ENCODE peak calls at places on chromosome 12, in six cellular contexts. H is mesendoderm, C is IMR-90, N is neuronal stem cell, F is H1, U is trophoblast cell. A is an unnamed sample.

GRCh38 chr12:88650715-88651114 is 70.4 kb upstream of the KITLG start:
- DNase-seq in H (no peak), C (peak; percentile 89), N (no peak), F (no peak), U (no peak), A (peak; percentile 35)

GRCh38 chr12:32454075-32454474 is 54.7 kb downstream of the FGD4 start:
- DNase-seq in H (peak; percentile 95), C (peak; percentile 67), N (peak; percentile 65), F (peak; percentile 27), U (peak; percentile 69), A (peak; percentile 60)

GRCh38 chr12:50105913-50106450 is 2.2 kb downstream of the GPD1 start:
- DNase-seq in H (no peak), C (no peak), N (no peak), F (no peak), U (peak; percentile 54), A (no peak)

GRCh38 chr12:62919827-62920226 is 15.1 kb downstream of the PPM1H start:
- DNase-seq in H (no peak), C (peak; percentile 63), N (no peak), F (no peak), U (no peak), A (no peak)

GRCh38 chr12:110726708-110727369 is 15.9 kb downstream of the PPP1CC start:
- DNase-seq in H (no peak), C (no peak), N (no peak), F (no peak), U (no peak), A (no peak)

GRCh38 chr12:80353254-80353653 is 90.8 kb upstream of the PTPRQ start:
- DNase-seq in H (no peak), C (peak; percentile 22), N (no peak), F (no peak), U (peak; percentile 49), A (peak; percentile 62)

GRCh38 chr12:108363165-108363564 is 24.1 kb upstream of the CMKLR1 start:
- DNase-seq in H (no peak), C (no peak), N (no peak), F (no peak), U (no peak), A (no peak)

GRCh38 chr12:93279849-93280412 is 97.8 kb upstream of the NUDT4 start:
- DNase-seq in H (no peak), C (peak; percentile 37), N (no peak), F (no peak), U (peak; percentile 23), A (no peak)

GRCh38 chr12:53046655-53047220 is 3.1 kb upstream of the TNS2 start:
- DNase-seq in H (peak; percentile 81), C (peak; percentile 86), N (peak; percentile 54), F (no peak), U (peak; percentile 58), A (peak; percentile 94)

GRCh38 chr12:43282106-43282505 is 269.9 kb downstream of the ADAMTS20 start:
- DNase-seq in H (no peak), C (peak; percentile 65), N (no peak), F (no peak), U (no peak), A (peak; percentile 38)

GRCh38 chr12:94187351-94187750 is 39.0 kb downstream of the PLXNC1 start:
- DNase-seq in H (no peak), C (no peak), N (no peak), F (no peak), U (no peak), A (no peak)

GRCh38 chr12:6113691-6114475 is 10.6 kb downstream of the VWF start:
- DNase-seq in H (no peak), C (no peak), N (no peak), F (no peak), U (no peak), A (no peak)

GRCh38 chr12:98373982-98374381 is 141.4 kb upstream of the TMPO start:
- DNase-seq in H (peak; percentile 51), C (no peak), N (no peak), F (no peak), U (no peak), A (no peak)

GRCh38 chr12:65656904-65657351 is 167.4 kb upstream of the HMGA2 start:
- DNase-seq in H (no peak), C (peak; percentile 99), N (no peak), F (no peak), U (no peak), A (peak; percentile 94)

GRCh38 chr12:31833541-31833840 is 104.7 kb upstream of the AMN1 start:
- DNase-seq in H (no peak), C (no peak), N (no peak), F (no peak), U (no peak), A (no peak)

GRCh38 chr12:123238961-123239360 is 5.7 kb downstream of the MTRFR start:
- DNase-seq in H (no peak), C (no peak), N (no peak), F (no peak), U (peak; percentile 80), A (no peak)

GRCh38 chr12:133081408-133081806 is 684 bp downstream of the ZNF140 start:
- DNase-seq in H (peak; percentile 10), C (no peak), N (no peak), F (no peak), U (no peak), A (no peak)

GRCh38 chr12:125683748-125684381 is 618.6 kb downstream of the AACS start:
- DNase-seq in H (peak; percentile 81), C (no peak), N (peak; percentile 72), F (peak; percentile 57), U (peak; percentile 53), A (no peak)

GRCh38 chr12:57540998-57541397 is 6.0 kb downstream of the DCTN2 start:
- DNase-seq in H (no peak), C (no peak), N (no peak), F (no peak), U (no peak), A (no peak)

GRCh38 chr12:4584281-4584680 is 22.3 kb downstream of the DYRK4 start:
- DNase-seq in H (no peak), C (no peak), N (no peak), F (no peak), U (no peak), A (no peak)
- H3K23ac ChIP-seq in H (no peak overlapping the region), C (no peak overlapping the region), N (no peak overlapping the region), F (no peak overlapping the region), U (no peak overlapping the region), A (no peak overlapping the region)

GRCh38 chr12:116524311-116524710 is 34.9 kb upstream of the MAP1LC3B2 start:
- DNase-seq in H (peak; percentile 56), C (no peak), N (no peak), F (no peak), U (no peak), A (no peak)

GRCh38 chr12:116528067-116528466 is 31.1 kb upstream of the MAP1LC3B2 start:
- DNase-seq in H (peak; percentile 88), C (peak; percentile 56), N (no peak), F (no peak), U (no peak), A (no peak)

GRCh38 chr12:116528498-116528897 is 30.7 kb upstream of the MAP1LC3B2 start:
- DNase-seq in H (no peak), C (no peak), N (no peak), F (no peak), U (no peak), A (peak; percentile 40)

GRCh38 chr12:116525418-116526001 is 33.7 kb upstream of the MAP1LC3B2 start:
- DNase-seq in H (peak; percentile 86), C (peak; percentile 92), N (no peak), F (no peak), U (peak; percentile 57), A (peak; percentile 79)

DNA sequence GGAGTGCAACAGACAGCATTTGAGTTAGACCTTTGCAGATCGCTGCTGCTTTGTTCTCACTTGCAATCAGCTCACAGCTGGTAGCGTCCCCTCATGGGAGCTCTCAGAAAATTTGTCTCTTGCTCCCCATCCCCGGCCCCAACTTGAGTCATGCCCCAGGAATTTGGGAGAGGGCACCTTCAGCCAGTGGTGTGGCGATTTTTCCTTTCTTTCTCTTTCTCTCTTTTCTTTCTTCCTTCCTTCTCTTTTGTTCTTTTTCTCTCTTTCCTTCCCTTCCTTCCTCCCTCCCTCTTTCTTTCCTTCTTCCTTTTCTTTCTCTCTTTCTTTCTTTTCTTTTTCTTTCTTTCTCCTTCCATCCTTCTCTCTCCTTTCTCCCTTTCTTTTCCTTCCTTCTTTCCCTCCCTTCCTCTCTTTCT is 34.2 kb upstream of the MAP1LC3B2 start:
- DNase-seq in H (peak; percentile 97), C (peak; percentile 47), N (no peak), F (no peak), U (no peak), A (no peak)
- H3K4me3 ChIP-seq in H (no peak overlapping the region), C (no peak overlapping the region), N (no peak overlapping the region), F (peak overlapping the region; percentile 36), U (no peak overlapping the region), A (no peak overlapping the region)

DNA sequence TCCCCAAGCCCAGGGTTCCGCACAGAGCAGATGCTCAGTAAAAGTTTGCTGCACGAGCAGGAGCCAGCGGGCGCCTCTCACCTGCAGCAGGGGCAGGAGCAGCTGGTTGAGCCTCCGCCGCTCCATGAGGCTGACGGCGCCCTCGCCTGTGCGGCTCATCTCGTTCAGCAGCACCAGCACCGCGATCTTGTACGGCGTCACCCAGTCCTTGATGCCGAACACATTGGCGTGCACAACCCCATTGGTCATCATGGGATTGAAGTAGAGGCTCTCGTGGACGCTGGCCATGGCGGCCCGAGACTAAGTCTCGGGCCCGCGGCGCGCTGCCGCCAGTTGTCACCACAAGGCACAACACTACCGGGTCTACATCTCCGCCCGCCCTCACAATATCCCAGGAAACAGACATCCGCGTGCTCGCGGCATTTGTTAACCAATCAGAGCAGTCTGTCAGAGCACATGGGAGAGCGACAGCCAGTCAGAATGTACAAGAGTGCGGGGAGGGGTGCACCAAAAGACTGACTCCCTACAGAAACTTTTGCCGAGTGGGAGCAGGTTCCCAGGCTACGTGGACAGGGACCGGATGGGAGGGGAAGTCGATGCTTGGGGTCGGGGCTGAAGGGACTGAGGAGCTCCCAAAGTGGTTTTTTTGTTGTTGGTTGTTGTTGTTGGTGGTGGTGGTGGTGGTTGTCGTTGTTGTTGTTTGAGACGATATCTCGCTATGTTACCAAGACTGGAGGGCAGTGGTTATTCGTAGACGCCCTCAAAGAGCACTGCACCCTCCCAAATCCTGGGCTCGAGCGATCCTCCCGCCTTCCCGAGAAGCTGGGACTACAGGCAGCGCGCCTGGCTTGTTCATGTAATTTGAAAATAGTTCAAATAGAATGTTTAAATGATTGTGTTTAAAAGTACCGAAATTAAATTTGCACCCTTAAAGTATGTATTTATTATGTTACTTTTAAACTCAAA is at the start of gene ANAPC5:
- DNase-seq in H (peak; percentile 100), C (peak; percentile 99), N (peak; percentile 94), F (peak; percentile 86), U (peak; percentile 99), A (peak; percentile 99)
- H3K23ac ChIP-seq in H (peak within 1 kb of the TSS; percentile 80), C (peak within 1 kb of the TSS; percentile 80), N (peak within 1 kb of the TSS; percentile 98), F (no peak within 1 kb of the TSS), U (no peak within 1 kb of the TSS), A (peak within 1 kb of the TSS; percentile 5)

GRCh38 chr12:120213758-120214157 is 12.8 kb upstream of the RPLP0 start:
- DNase-seq in H (no peak), C (no peak), N (no peak), F (no peak), U (no peak), A (no peak)
- H3K4me3 ChIP-seq in H (no peak overlapping the region), C (no peak overlapping the region), N (no peak overlapping the region), F (no peak overlapping the region), U (no peak overlapping the region), A (no peak overlapping the region)

DNA sequence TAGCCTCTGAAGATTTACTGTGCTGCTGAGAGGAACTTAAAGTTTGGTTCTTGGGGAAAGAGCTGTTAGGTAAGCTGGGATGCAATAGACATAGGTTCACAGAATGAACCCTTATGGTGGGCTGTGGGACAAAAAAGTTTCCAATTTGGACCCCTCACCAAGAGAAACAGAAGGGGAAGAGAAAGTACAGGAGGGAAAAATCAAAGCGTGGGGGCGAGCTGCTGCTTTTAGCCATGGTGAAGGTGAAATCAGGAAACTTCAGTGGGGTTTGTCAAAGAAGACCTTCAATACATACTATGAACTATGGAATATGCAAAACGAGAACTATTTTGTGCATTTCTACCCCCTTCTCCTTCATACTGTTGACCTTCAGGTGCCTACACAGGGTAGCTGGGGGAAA is 10.6 kb upstream of the NINJ2 start:
- DNase-seq in H (no peak), C (no peak), N (no peak), F (no peak), U (no peak), A (no peak)
- H3K23ac ChIP-seq in H (no peak overlapping the region), C (no peak overlapping the region), N (no peak overlapping the region), F (no peak overlapping the region), U (no peak overlapping the region), A (no peak overlapping the region)

A was measured in mesenchymal stem cell.